ENCODE peak calls at places on chromosomes 5 and 9, in nine cellular contexts. One of them, this sample, is unnamed.
A peak's percentile ranks its signal among the peaks of the same experiment; 100 is the strongest.

GRCh38 chr5:78387468-78388153 is 27.2 kb downstream of the SCAMP1 start:
- DNase-seq in testis: no peak
- DNase-seq in tibial nerve: no peak
- DNase-seq in IMR-90: no peak
- DNase-seq in ovary: no peak
- DNase-seq in sigmoid colon: no peak
- DNase-seq in heart left ventricle: no peak
- DNase-seq in transverse colon: no peak
- DNase-seq in uterus: no peak
- DNase-seq in this sample: no peak

GRCh38 chr5:81235287-81236072 is 2.4 kb downstream of the CKMT2 start:
- DNase-seq in heart left ventricle: peak; percentile 68
- DNase-seq in uterus: peak; percentile 46
- DNase-seq in transverse colon: no peak
- DNase-seq in IMR-90: no peak
- DNase-seq in ovary: peak; percentile 54
- DNase-seq in sigmoid colon: no peak
- DNase-seq in tibial nerve: no peak
- DNase-seq in testis: peak; percentile 74
- DNase-seq in this sample: no peak

GRCh38 chr5:150428106-150428876 is 15.6 kb upstream of the CD74 start:
- DNase-seq in uterus: peak; percentile 54
- DNase-seq in IMR-90: no peak
- DNase-seq in ovary: no peak
- DNase-seq in sigmoid colon: peak; percentile 74
- DNase-seq in testis: peak; percentile 95
- DNase-seq in transverse colon: peak; percentile 67
- DNase-seq in tibial nerve: no peak
- DNase-seq in heart left ventricle: peak; percentile 81
- DNase-seq in this sample: no peak

GRCh38 chr5:177098772-177099152 is 12.0 kb downstream of the FGFR4 start:
- DNase-seq in tibial nerve: no peak
- DNase-seq in ovary: no peak
- DNase-seq in sigmoid colon: no peak
- DNase-seq in testis: no peak
- DNase-seq in uterus: no peak
- DNase-seq in transverse colon: no peak
- DNase-seq in IMR-90: peak; percentile 68
- DNase-seq in heart left ventricle: no peak
- DNase-seq in this sample: no peak

GRCh38 chr5:20554001-20554400 is 566.0 kb upstream of the CDH18 start:
- DNase-seq in sigmoid colon: no peak
- DNase-seq in heart left ventricle: no peak
- DNase-seq in uterus: no peak
- DNase-seq in ovary: no peak
- DNase-seq in testis: no peak
- DNase-seq in transverse colon: no peak
- DNase-seq in tibial nerve: no peak
- DNase-seq in IMR-90: no peak
- DNase-seq in this sample: no peak

GRCh38 chr9:121340676-121341392 is 29.2 kb downstream of the STOM start:
- DNase-seq in testis: no peak
- DNase-seq in transverse colon: no peak
- DNase-seq in ovary: no peak
- DNase-seq in uterus: no peak
- DNase-seq in sigmoid colon: no peak
- DNase-seq in tibial nerve: no peak
- DNase-seq in heart left ventricle: no peak
- DNase-seq in IMR-90: peak; percentile 48
- DNase-seq in this sample: no peak

GRCh38 chr5:92944903-92945629 is 636.0 kb downstream of the NR2F1-AS1 start:
- DNase-seq in testis: no peak
- DNase-seq in tibial nerve: no peak
- DNase-seq in heart left ventricle: no peak
- DNase-seq in ovary: no peak
- DNase-seq in transverse colon: no peak
- DNase-seq in uterus: no peak
- DNase-seq in IMR-90: peak; percentile 69
- DNase-seq in sigmoid colon: no peak
- DNase-seq in this sample: no peak

GRCh38 chr9:22103650-22104575 is 94.8 kb upstream of the CDKN2B start:
- DNase-seq in transverse colon: peak; percentile 55
- DNase-seq in testis: no peak
- DNase-seq in tibial nerve: no peak
- DNase-seq in sigmoid colon: no peak
- DNase-seq in heart left ventricle: no peak
- DNase-seq in uterus: no peak
- DNase-seq in ovary: no peak
- DNase-seq in IMR-90: peak; percentile 75
- DNase-seq in this sample: no peak

GRCh38 chr5:69331528-69332445 is 814 bp downstream of the CCDC125 start:
- DNase-seq in uterus: no peak
- DNase-seq in heart left ventricle: no peak
- DNase-seq in tibial nerve: no peak
- DNase-seq in sigmoid colon: no peak
- DNase-seq in IMR-90: no peak
- DNase-seq in testis: no peak
- DNase-seq in transverse colon: peak; percentile 57
- DNase-seq in ovary: no peak
- DNase-seq in this sample: no peak

DNA sequence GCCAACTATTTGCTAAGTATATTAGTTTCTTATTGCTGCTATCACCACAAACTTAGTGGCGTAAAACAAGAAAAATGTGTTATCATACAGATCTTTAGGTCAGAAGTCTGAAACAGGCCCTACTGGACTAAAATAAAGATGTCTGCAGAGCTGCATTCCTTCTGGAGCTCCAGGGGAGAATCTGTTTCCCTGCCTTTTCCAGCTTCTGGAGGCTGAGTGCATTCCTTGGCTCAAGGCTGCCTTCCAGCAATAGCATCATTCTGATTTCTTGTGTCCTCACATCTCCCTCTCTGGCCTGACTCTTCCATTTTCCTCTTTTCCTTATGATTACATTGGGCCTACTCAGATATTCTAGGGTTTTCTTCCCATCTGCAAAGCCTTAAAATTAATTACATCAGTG is 15.9 kb downstream of the MAN2A1 start:
- DNase-seq in IMR-90: peak; percentile 69
- DNase-seq in sigmoid colon: no peak
- DNase-seq in uterus: no peak
- DNase-seq in tibial nerve: no peak
- DNase-seq in heart left ventricle: no peak
- DNase-seq in testis: no peak
- DNase-seq in transverse colon: no peak
- DNase-seq in ovary: no peak
- DNase-seq in this sample: no peak
- H3K27ac ChIP-seq in IMR-90: no peak overlapping the region
- H3K27ac ChIP-seq in sigmoid colon: no peak overlapping the region
- H3K27ac ChIP-seq in uterus: no peak overlapping the region
- H3K27ac ChIP-seq in tibial nerve: no peak overlapping the region
- H3K27ac ChIP-seq in heart left ventricle: no peak overlapping the region
- H3K27ac ChIP-seq in testis: no peak overlapping the region
- H3K27ac ChIP-seq in transverse colon: no peak overlapping the region
- H3K27ac ChIP-seq in ovary: no peak overlapping the region
- H3K27ac ChIP-seq in this sample: no peak overlapping the region

DNA sequence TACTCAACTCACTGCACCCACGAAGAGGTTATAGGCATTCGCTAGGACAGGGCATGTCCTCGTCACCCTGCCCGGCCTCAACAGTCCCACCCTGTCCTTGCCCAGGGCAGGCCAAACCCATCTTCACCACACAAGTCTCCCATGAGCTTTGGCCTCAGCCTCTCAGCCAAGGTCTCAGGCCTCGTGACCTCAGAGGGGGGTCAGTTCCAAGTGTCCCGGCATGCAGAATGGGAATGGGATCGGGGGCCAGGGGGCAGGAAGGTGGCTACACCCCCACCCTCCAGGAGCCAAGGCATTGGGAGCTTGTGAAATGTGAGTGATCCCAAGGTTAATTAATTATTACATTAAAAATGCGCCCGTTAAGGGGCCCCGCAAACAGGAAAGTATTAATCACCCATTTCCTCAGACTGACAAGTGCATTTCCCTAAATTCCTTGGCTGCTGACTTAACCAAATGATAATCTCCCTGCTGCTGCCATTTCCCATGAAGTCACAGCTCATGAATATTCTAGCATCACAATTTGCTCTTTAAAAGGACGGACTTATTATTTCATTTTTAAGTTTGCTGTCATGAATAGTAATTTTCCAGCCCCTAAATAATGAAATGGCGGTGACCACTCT is 8.0 kb upstream of the UBAC1 start:
- DNase-seq in ovary: no peak
- DNase-seq in testis: no peak
- DNase-seq in uterus: no peak
- DNase-seq in transverse colon: no peak
- DNase-seq in sigmoid colon: peak; percentile 55
- DNase-seq in heart left ventricle: no peak
- DNase-seq in tibial nerve: no peak
- DNase-seq in IMR-90: peak; percentile 22
- DNase-seq in this sample: no peak
- H3K27me3 ChIP-seq in ovary: no peaks in the 10 kb centered on the region
- H3K27me3 ChIP-seq in testis: no peaks in the 10 kb centered on the region
- H3K27me3 ChIP-seq in uterus: no peaks in the 10 kb centered on the region
- H3K27me3 ChIP-seq in transverse colon: no peaks in the 10 kb centered on the region
- H3K27me3 ChIP-seq in sigmoid colon: no peaks in the 10 kb centered on the region
- H3K27me3 ChIP-seq in heart left ventricle: no peaks in the 10 kb centered on the region
- H3K27me3 ChIP-seq in tibial nerve: peaks cover 5% of the 10 kb centered on the region
- H3K27me3 ChIP-seq in IMR-90: peaks cover 9% of the 10 kb centered on the region
- H3K27me3 ChIP-seq in this sample: no peaks in the 10 kb centered on the region

GRCh38 chr5:88860501-88860900 is 22.5 kb downstream of the MEF2C start:
- DNase-seq in heart left ventricle: no peak
- DNase-seq in testis: no peak
- DNase-seq in uterus: no peak
- DNase-seq in ovary: no peak
- DNase-seq in tibial nerve: no peak
- DNase-seq in transverse colon: no peak
- DNase-seq in sigmoid colon: no peak
- DNase-seq in IMR-90: peak; percentile 27
- DNase-seq in this sample: no peak
- TF ChIP-seq POLR2A in heart left ventricle: no peak
- TF ChIP-seq POLR2A in testis: no peak
- TF ChIP-seq POLR2A in uterus: no peak
- TF ChIP-seq POLR2A in ovary: no peak
- TF ChIP-seq POLR2A in tibial nerve: no peak
- TF ChIP-seq POLR2A in transverse colon: no peak
- TF ChIP-seq POLR2A in sigmoid colon: no peak
- TF ChIP-seq POLR2A in IMR-90: no peak
- TF ChIP-seq POLR2A in this sample: no peak

DNA sequence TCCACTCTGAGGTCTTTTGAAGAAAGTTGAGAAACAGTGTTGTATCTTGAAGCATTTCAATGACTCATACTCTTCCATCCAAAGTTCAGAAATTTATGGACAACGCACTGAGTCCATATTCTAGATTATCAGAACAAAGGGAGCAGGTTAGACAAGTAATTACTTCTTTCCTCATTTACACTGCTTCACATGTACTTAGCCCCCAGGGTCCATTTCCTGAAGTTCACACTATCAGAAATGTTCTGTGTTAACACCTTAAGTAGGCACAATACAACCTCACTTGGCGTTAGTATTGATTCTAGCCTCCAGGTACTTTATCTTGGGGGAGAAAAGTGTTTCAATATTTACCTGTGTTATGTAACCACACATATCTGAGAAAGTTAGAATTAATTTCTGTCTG is 487.9 kb upstream of the DMAC1 start:
- DNase-seq in transverse colon: no peak
- DNase-seq in testis: no peak
- DNase-seq in tibial nerve: no peak
- DNase-seq in uterus: no peak
- DNase-seq in IMR-90: no peak
- DNase-seq in ovary: no peak
- DNase-seq in sigmoid colon: no peak
- DNase-seq in heart left ventricle: no peak
- DNase-seq in this sample: no peak
- H3K27ac ChIP-seq in transverse colon: peak overlapping the region; percentile 36
- H3K27ac ChIP-seq in testis: no peak overlapping the region
- H3K27ac ChIP-seq in tibial nerve: no peak overlapping the region
- H3K27ac ChIP-seq in uterus: no peak overlapping the region
- H3K27ac ChIP-seq in IMR-90: no peak overlapping the region
- H3K27ac ChIP-seq in ovary: no peak overlapping the region
- H3K27ac ChIP-seq in sigmoid colon: no peak overlapping the region
- H3K27ac ChIP-seq in heart left ventricle: no peak overlapping the region
- H3K27ac ChIP-seq in this sample: no peak overlapping the region

DNA sequence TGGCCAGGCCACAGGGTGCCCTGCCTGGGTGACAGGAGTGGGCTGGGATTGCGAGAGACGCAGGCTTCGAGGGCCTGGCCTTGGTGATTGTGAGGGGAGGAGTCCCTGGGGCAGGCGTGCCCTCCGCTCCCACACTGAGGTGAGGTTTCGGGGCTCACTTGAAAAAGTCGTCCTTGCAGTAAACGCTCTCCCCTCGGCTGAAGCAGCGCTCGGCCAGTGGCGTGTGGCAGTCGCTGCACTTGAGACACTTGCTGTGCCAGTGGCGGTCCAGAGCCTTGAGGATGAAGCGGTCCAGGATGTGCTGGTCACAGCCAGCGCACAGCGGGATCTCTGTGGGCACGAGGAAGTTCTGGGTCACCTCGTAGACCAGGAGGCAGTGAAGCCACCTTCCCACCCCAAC is 4.5 kb downstream of the LHX3 start:
- DNase-seq in heart left ventricle: no peak
- DNase-seq in testis: no peak
- DNase-seq in ovary: no peak
- DNase-seq in uterus: no peak
- DNase-seq in sigmoid colon: no peak
- DNase-seq in tibial nerve: no peak
- DNase-seq in transverse colon: no peak
- DNase-seq in IMR-90: no peak
- DNase-seq in this sample: no peak
- H3K27me3 ChIP-seq in heart left ventricle: peaks cover 91% of the 10 kb centered on the region
- H3K27me3 ChIP-seq in testis: no peaks in the 10 kb centered on the region
- H3K27me3 ChIP-seq in ovary: peaks cover 10% of the 10 kb centered on the region
- H3K27me3 ChIP-seq in uterus: peaks cover 56% of the 10 kb centered on the region
- H3K27me3 ChIP-seq in sigmoid colon: peaks cover 98% of the 10 kb centered on the region
- H3K27me3 ChIP-seq in tibial nerve: peaks cover 95% of the 10 kb centered on the region
- H3K27me3 ChIP-seq in transverse colon: peaks cover 100% of the 10 kb centered on the region
- H3K27me3 ChIP-seq in IMR-90: peaks cover 84% of the 10 kb centered on the region
- H3K27me3 ChIP-seq in this sample: peaks cover 6% of the 10 kb centered on the region

DNA sequence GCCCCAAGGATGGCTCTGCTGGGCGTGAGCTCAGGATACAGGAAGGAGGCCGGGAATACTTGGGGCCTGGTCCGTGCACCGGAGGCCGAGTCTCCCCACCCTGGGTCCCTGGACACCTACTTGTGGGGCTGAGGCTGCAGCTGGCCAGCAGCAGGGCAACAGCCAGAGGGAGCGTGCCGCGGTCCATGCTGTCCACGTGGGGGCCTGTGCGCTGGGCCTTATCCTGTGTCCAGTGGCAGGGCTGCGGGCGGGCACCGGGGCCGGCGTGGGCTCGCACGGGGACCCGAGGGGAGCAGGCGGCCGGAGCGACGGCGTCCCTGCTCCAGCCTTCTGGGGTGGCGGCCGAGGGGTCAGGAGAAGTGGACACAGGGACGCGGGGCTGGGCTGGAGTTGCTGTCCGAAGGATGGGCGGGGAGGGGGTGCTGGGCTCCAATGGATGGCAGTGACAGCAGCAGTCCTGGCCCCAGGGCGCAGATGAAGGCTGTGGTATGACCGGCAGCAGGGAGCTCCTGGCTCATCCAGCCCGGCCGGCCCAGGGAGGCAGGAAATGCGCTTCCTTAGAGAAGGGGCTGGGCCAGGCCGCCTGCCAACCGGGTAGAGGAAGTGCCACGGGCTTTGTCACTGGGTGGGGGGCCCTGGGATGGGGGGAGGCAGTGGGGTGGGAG is at the start of gene ENG:
- DNase-seq in sigmoid colon: peak; percentile 90
- DNase-seq in transverse colon: peak; percentile 58
- DNase-seq in testis: peak; percentile 79
- DNase-seq in heart left ventricle: peak; percentile 91
- DNase-seq in tibial nerve: peak; percentile 62
- DNase-seq in ovary: peak; percentile 86
- DNase-seq in IMR-90: peak; percentile 59
- DNase-seq in uterus: peak; percentile 77
- DNase-seq in this sample: no peak
- TF ChIP-seq POLR2A in sigmoid colon: no peak
- TF ChIP-seq POLR2A in transverse colon: peak; percentile 23
- TF ChIP-seq POLR2A in testis: no peak
- TF ChIP-seq POLR2A in heart left ventricle: no peak
- TF ChIP-seq POLR2A in tibial nerve: no peak
- TF ChIP-seq POLR2A in ovary: peak; percentile 38
- TF ChIP-seq POLR2A in IMR-90: no peak
- TF ChIP-seq POLR2A in uterus: peak; percentile 47
- TF ChIP-seq POLR2A in this sample: no peak